ENCODE peak calls at places on chromosomes 7 and 10, in five cellular contexts. One of them, this sample, is unnamed.

GRCh38 chr7:95319570-95319969 is 4.8 kb downstream of the PON1 start:
- DNase-seq in HCT116: no peak
- DNase-seq in K562: no peak
- DNase-seq in GM12878: no peak
- DNase-seq in endothelial cell of umbilical vein: no peak
- DNase-seq in this sample: no peak

GRCh38 chr10:26841733-26842317 is 18.9 kb downstream of the ABI1 start:
- DNase-seq in K562: no peak
- DNase-seq in GM12878: no peak
- DNase-seq in HCT116: no peak
- DNase-seq in endothelial cell of umbilical vein: peak; percentile 65
- DNase-seq in this sample: no peak

GRCh38 chr7:26156454-26157365 is 4.7 kb downstream of the NFE2L3 start:
- DNase-seq in GM12878: peak; percentile 84
- DNase-seq in K562: no peak
- DNase-seq in HCT116: peak; percentile 28
- DNase-seq in endothelial cell of umbilical vein: peak; percentile 95
- DNase-seq in this sample: peak; percentile 44

GRCh38 chr7:117637937-117638336 is 158.1 kb downstream of the CFTR start:
- DNase-seq in K562: no peak
- DNase-seq in endothelial cell of umbilical vein: no peak
- DNase-seq in GM12878: no peak
- DNase-seq in HCT116: no peak
- DNase-seq in this sample: no peak

GRCh38 chr7:38819463-38819862 is 89.5 kb downstream of the VPS41 start:
- DNase-seq in GM12878: no peak
- DNase-seq in HCT116: no peak
- DNase-seq in endothelial cell of umbilical vein: no peak
- DNase-seq in K562: no peak
- DNase-seq in this sample: no peak

GRCh38 chr7:114539575-114539974 is 125.0 kb downstream of the FOXP2 start:
- DNase-seq in K562: no peak
- DNase-seq in GM12878: no peak
- DNase-seq in HCT116: peak; percentile 3
- DNase-seq in endothelial cell of umbilical vein: peak; percentile 53
- DNase-seq in this sample: no peak

GRCh38 chr10:6649107-6649720 is 69.1 kb upstream of the PRKCQ start:
- DNase-seq in GM12878: no peak
- DNase-seq in endothelial cell of umbilical vein: no peak
- DNase-seq in K562: no peak
- DNase-seq in HCT116: no peak
- DNase-seq in this sample: no peak

GRCh38 chr7:131602304-131602993 is 46.0 kb upstream of the PODXL start:
- DNase-seq in endothelial cell of umbilical vein: no peak
- DNase-seq in K562: peak; percentile 51
- DNase-seq in GM12878: no peak
- DNase-seq in HCT116: no peak
- DNase-seq in this sample: no peak

GRCh38 chr10:44295619-44296222 is 89.2 kb downstream of the CXCL12 start:
- DNase-seq in K562: no peak
- DNase-seq in HCT116: no peak
- DNase-seq in endothelial cell of umbilical vein: no peak
- DNase-seq in GM12878: no peak
- DNase-seq in this sample: no peak

GRCh38 chr7:135382162-135382561 is 127.7 kb downstream of the CNOT4 start:
- DNase-seq in GM12878: no peak
- DNase-seq in endothelial cell of umbilical vein: no peak
- DNase-seq in K562: no peak
- DNase-seq in HCT116: no peak
- DNase-seq in this sample: no peak

GRCh38 chr7:1081931-1082401 is 5.9 kb upstream of the GPER1 start:
- DNase-seq in HCT116: no peak
- DNase-seq in endothelial cell of umbilical vein: peak; percentile 26
- DNase-seq in K562: peak; percentile 22
- DNase-seq in GM12878: no peak
- DNase-seq in this sample: no peak

GRCh38 chr7:151428393-151429231 is 11.3 kb downstream of the CRYGN start:
- DNase-seq in endothelial cell of umbilical vein: no peak
- DNase-seq in GM12878: no peak
- DNase-seq in K562: no peak
- DNase-seq in HCT116: no peak
- DNase-seq in this sample: no peak

GRCh38 chr7:78130443-78131200 is 332.0 kb downstream of the PHTF2 start:
- DNase-seq in endothelial cell of umbilical vein: no peak
- DNase-seq in K562: no peak
- DNase-seq in GM12878: no peak
- DNase-seq in HCT116: no peak
- DNase-seq in this sample: no peak

GRCh38 chr10:37643187-37643586 is 214.2 kb downstream of the ZNF248 start:
- DNase-seq in HCT116: no peak
- DNase-seq in GM12878: no peak
- DNase-seq in K562: no peak
- DNase-seq in endothelial cell of umbilical vein: no peak
- DNase-seq in this sample: no peak

GRCh38 chr10:42149027-42149700 is 489.2 kb downstream of the ZNF33B start:
- DNase-seq in endothelial cell of umbilical vein: no peak
- DNase-seq in K562: no peak
- DNase-seq in GM12878: no peak
- DNase-seq in HCT116: no peak
- DNase-seq in this sample: no peak

GRCh38 chr7:70674268-70675025 is 457.5 kb upstream of the GALNT17 start:
- DNase-seq in GM12878: no peak
- DNase-seq in HCT116: no peak
- DNase-seq in endothelial cell of umbilical vein: no peak
- DNase-seq in K562: no peak
- DNase-seq in this sample: no peak

GRCh38 chr10:59905735-59906416 is 480 bp downstream of the CCDC6 start:
- DNase-seq in HCT116: no peak
- DNase-seq in GM12878: no peak
- DNase-seq in K562: peak; percentile 52
- DNase-seq in endothelial cell of umbilical vein: no peak
- DNase-seq in this sample: no peak

GRCh38 chr10:59908808-59909143 is 2.4 kb upstream of the CCDC6 start:
- DNase-seq in HCT116: no peak
- DNase-seq in endothelial cell of umbilical vein: no peak
- DNase-seq in K562: no peak
- DNase-seq in GM12878: no peak
- DNase-seq in this sample: no peak

GRCh38 chr10:59906417-59907202 is at the start of gene CCDC6:
- DNase-seq in K562: peak; percentile 86
- DNase-seq in GM12878: no peak
- DNase-seq in endothelial cell of umbilical vein: peak; percentile 96
- DNase-seq in HCT116: peak; percentile 78
- DNase-seq in this sample: no peak

GRCh38 chr10:59907918-59908807 is 1.8 kb upstream of the CCDC6 start:
- DNase-seq in endothelial cell of umbilical vein: peak; percentile 85
- DNase-seq in HCT116: peak; percentile 77
- DNase-seq in K562: peak; percentile 65
- DNase-seq in GM12878: no peak
- DNase-seq in this sample: peak; percentile 69

GRCh38 chr10:59907537-59907917 is 1.2 kb upstream of the CCDC6 start:
- DNase-seq in K562: no peak
- DNase-seq in endothelial cell of umbilical vein: peak; percentile 5
- DNase-seq in HCT116: no peak
- DNase-seq in GM12878: no peak
- DNase-seq in this sample: no peak
- TF ChIP-seq POLR2AphosphoS5 in K562: no peak
- TF ChIP-seq POLR2AphosphoS5 in endothelial cell of umbilical vein: no peak
- TF ChIP-seq POLR2AphosphoS5 in HCT116: no peak
- TF ChIP-seq POLR2AphosphoS5 in GM12878: no peak
- TF ChIP-seq POLR2AphosphoS5 in this sample: no peak

GRCh38 chr7:27166475-27167169 is 1.3 kb upstream of the HOXA9 start:
- DNase-seq in GM12878: no peak
- DNase-seq in K562: no peak
- DNase-seq in HCT116: no peak
- DNase-seq in endothelial cell of umbilical vein: no peak
- DNase-seq in this sample: no peak

GRCh38 chr7:27167170-27167505 is 1.8 kb upstream of the HOXA9 start:
- DNase-seq in HCT116: no peak
- DNase-seq in endothelial cell of umbilical vein: no peak
- DNase-seq in K562: no peak
- DNase-seq in GM12878: no peak
- DNase-seq in this sample: no peak

GRCh38 chr7:27164381-27165088 is 802 bp downstream of the HOXA9 start:
- DNase-seq in K562: no peak
- DNase-seq in GM12878: no peak
- DNase-seq in endothelial cell of umbilical vein: no peak
- DNase-seq in HCT116: no peak
- DNase-seq in this sample: no peak

GRCh38 chr7:27165089-27165654 is at the start of gene HOXA9:
- DNase-seq in K562: no peak
- DNase-seq in GM12878: no peak
- DNase-seq in endothelial cell of umbilical vein: peak; percentile 98
- DNase-seq in HCT116: peak; percentile 94
- DNase-seq in this sample: no peak

GRCh38 chr7:27165655-27166474 is 528 bp upstream of the HOXA9 start:
- DNase-seq in endothelial cell of umbilical vein: no peak
- DNase-seq in K562: no peak
- DNase-seq in GM12878: no peak
- DNase-seq in HCT116: no peak
- DNase-seq in this sample: no peak
- TF ChIP-seq EZH2 in endothelial cell of umbilical vein: no peak
- TF ChIP-seq EZH2 in K562: no peak
- TF ChIP-seq EZH2 in GM12878: no peak
- TF ChIP-seq EZH2 in HCT116: no peak
- TF ChIP-seq EZH2 in this sample: no peak

DNA sequence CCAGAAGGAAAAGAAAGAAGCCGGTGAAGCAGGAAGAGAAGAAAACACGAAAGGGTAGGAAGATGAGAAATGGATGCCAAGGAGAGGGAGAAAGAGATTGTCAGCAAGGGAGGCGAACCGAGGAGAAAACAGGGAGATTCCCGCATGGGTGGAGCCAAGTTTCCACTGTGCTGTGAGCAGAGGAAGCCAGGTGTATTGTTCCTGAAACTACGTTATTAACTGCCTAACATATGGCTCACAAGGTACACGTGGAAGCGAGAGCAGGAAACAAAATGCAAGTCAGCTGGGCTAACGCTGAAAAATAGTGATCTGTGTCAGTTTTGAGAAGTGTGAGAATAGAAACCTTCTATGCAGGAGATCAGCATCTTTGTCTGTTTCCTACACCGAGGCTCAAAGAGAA is 20.4 kb upstream of the HIPK2 start:
- DNase-seq in GM12878: peak; percentile 39
- DNase-seq in endothelial cell of umbilical vein: no peak
- DNase-seq in HCT116: no peak
- DNase-seq in K562: no peak
- DNase-seq in this sample: no peak
- TF ChIP-seq POLR2AphosphoS5 in GM12878: no peak
- TF ChIP-seq POLR2AphosphoS5 in endothelial cell of umbilical vein: no peak
- TF ChIP-seq POLR2AphosphoS5 in HCT116: no peak
- TF ChIP-seq POLR2AphosphoS5 in K562: no peak
- TF ChIP-seq POLR2AphosphoS5 in this sample: no peak

DNA sequence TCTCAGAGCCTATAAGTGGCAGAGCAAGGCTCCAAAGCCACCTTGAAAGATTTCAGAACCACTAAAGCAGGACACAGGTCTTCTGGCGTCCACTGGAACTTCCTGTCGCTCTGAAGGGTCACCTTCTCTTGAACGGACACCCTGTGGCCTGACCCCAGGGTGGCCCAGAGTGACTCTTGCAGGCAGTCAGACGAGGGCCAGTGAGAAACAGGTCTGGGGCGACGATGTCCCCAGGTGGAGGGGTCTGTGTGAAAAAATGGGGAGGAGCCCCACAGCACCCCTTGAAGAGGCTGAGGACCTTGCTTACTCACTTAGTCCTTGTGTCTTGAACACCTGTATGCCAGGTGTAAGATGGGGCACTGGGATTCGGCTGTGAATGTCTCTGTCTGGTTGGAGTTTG is 946 bp upstream of the RASGEF1A start:
- DNase-seq in K562: no peak
- DNase-seq in endothelial cell of umbilical vein: no peak
- DNase-seq in GM12878: no peak
- DNase-seq in HCT116: no peak
- DNase-seq in this sample: no peak
- TF ChIP-seq EZH2 in K562: no peak
- TF ChIP-seq EZH2 in endothelial cell of umbilical vein: no peak
- TF ChIP-seq EZH2 in GM12878: no peak
- TF ChIP-seq EZH2 in HCT116: no peak
- TF ChIP-seq EZH2 in this sample: no peak

DNA sequence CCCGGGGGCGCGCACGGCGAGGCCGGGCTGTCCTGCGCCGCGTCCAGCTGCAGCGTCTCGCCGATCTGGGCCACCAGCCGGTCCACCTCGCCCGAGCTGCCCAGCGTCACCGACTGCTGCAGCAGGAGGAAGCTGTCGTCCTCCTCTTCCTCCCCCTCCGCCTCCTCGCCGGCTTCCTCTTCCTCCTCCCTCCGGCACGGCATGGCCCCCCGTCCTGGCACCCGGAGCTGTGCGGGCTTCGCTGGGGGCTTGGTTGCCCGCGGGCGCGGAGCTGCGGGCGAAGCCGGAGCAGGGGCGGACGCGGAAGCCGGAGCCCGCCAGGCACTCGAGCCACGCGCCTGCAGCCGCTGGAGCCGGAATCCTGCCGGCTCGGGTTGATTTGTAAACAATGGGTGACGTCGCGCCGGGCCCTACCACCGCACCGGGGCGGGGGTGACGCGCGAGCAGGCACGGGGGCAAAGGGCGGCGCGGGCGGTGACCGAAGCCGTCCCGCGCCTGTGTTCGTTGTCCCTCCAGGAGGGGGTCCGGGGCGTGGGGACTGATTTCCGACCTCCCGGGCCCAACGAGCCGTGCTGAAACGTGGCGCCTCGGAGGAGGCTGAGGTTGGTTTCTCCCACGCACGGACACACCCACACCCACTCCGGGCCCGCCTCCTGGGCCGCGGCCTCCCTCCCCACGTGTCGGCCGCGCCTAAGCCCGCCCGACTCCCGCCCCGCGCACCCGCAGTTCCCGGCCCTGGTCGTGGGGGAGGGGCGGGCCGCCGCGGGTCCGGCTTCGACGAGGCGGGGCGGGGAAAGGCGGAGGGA is at the start of gene FRAT2:
- DNase-seq in HCT116: peak; percentile 79
- DNase-seq in K562: peak; percentile 93
- DNase-seq in endothelial cell of umbilical vein: peak; percentile 91
- DNase-seq in GM12878: peak; percentile 47
- DNase-seq in this sample: no peak
- TF ChIP-seq POLR2AphosphoS5 in HCT116: peak; percentile 70
- TF ChIP-seq POLR2AphosphoS5 in K562: peak; percentile 49
- TF ChIP-seq POLR2AphosphoS5 in endothelial cell of umbilical vein: peak; percentile 69
- TF ChIP-seq POLR2AphosphoS5 in GM12878: no peak
- TF ChIP-seq POLR2AphosphoS5 in this sample: peak; percentile 44

GRCh38 chr10:22251751-22252285 is 34.0 kb upstream of the EBLN1 start:
- DNase-seq in K562: no peak
- DNase-seq in endothelial cell of umbilical vein: peak; percentile 67
- DNase-seq in HCT116: no peak
- DNase-seq in GM12878: no peak
- DNase-seq in this sample: no peak
- TF ChIP-seq EZH2 in K562: no peak
- TF ChIP-seq EZH2 in endothelial cell of umbilical vein: no peak
- TF ChIP-seq EZH2 in HCT116: no peak
- TF ChIP-seq EZH2 in GM12878: no peak
- TF ChIP-seq EZH2 in this sample: no peak